ENCODE peak calls at places on chromosomes 2 and 18, in nine cellular contexts. Y is GM19239, U is NCI-H2081, K is trophoblast cell, M is HT-29, N is activated T-helper 1 cell treated with Interleukin-2 at 50 U/mL for 16 hours, L is right cardiac atrium, A is mesenchymal stem cell, O is brain microvascular endothelial cell. R is an unnamed sample.

GRCh38 chr18:12307251-12307736 is 747 bp upstream of the TUBB6 start:
- DNase-seq in L (peak), A (peak), U (no peak), K (peak), N (no peak), O (peak), Y (peak), M (no peak), R (no peak)

GRCh38 chr2:151097930-151098329 is 163.7 kb downstream of the RBM43 start:
- DNase-seq in U (no peak), Y (no peak), K (no peak), L (no peak), O (no peak), N (no peak), A (no peak), M (no peak), R (no peak)

GRCh38 chr2:229920011-229920781 is 1.6 kb downstream of the TRIP12 start:
- DNase-seq in U (peak), L (no peak), A (peak), Y (no peak), K (no peak), O (no peak), N (peak), M (no peak), R (no peak)

GRCh38 chr18:45684341-45685115 is 39.5 kb upstream of the SLC14A1 start:
- DNase-seq in O (no peak), N (no peak), K (peak), L (no peak), M (no peak), Y (no peak), A (no peak), U (no peak), R (no peak)

GRCh38 chr2:158191076-158191566 is 89.4 kb downstream of the UPP2 start:
- DNase-seq in A (peak), O (peak), L (no peak), U (no peak), M (peak), N (no peak), K (no peak), Y (peak), R (no peak)

GRCh38 chr2:43464546-43464945 is 131.3 kb downstream of the THADA start:
- DNase-seq in K (no peak), Y (no peak), O (peak), M (no peak), U (no peak), A (peak), N (no peak), L (peak), R (no peak)

GRCh38 chr2:229752970-229753729 is 38.8 kb upstream of the DNER start:
- DNase-seq in O (no peak), Y (no peak), L (no peak), M (no peak), K (no peak), U (peak), A (no peak), N (no peak), R (no peak)

GRCh38 chr2:54658548-54659207 is 64.8 kb upstream of the EML6 start:
- DNase-seq in Y (no peak), L (no peak), N (no peak), M (no peak), O (no peak), K (no peak), A (peak), U (no peak), R (no peak)

GRCh38 chr18:46265190-46266156 is 161.3 kb downstream of the HAUS1 start:
- DNase-seq in N (no peak), L (no peak), A (no peak), M (no peak), K (no peak), O (peak), Y (no peak), U (peak), R (no peak)

GRCh38 chr18:55997156-55997561 is 409.2 kb upstream of the TCF4 start:
- DNase-seq in K (no peak), L (no peak), U (no peak), O (no peak), M (no peak), N (no peak), A (peak), Y (no peak), R (no peak)

GRCh38 chr2:68357608-68358337 is 7.3 kb upstream of the PLEK start:
- DNase-seq in Y (no peak), A (peak), U (peak), K (peak), M (peak), O (peak), L (peak), N (no peak), R (peak)

GRCh38 chr2:150653351-150653750 is 165.9 kb upstream of the RND3 start:
- DNase-seq in N (no peak), Y (no peak), M (no peak), L (no peak), A (no peak), U (no peak), K (no peak), O (no peak), R (no peak)

GRCh38 chr18:54235871-54236270 is 11.4 kb upstream of the MBD2 start:
- DNase-seq in L (no peak), U (no peak), O (peak), K (peak), A (peak), Y (no peak), M (no peak), N (no peak), R (no peak)

GRCh38 chr2:233934524-233934923 is 17.4 kb downstream of the TRPM8 start:
- DNase-seq in O (no peak), N (no peak), L (no peak), M (no peak), A (no peak), K (no peak), Y (no peak), U (no peak), R (no peak)

GRCh38 chr2:222703866-222704265 is 32.4 kb downstream of the MOGAT1 start:
- DNase-seq in N (no peak), M (no peak), O (peak), Y (no peak), A (peak), U (no peak), L (no peak), K (no peak), R (no peak)